ENCODE peak calls at places on chromosome 11, in four cellular contexts. P is H9, S is IMR-90, V is H1. M is an unnamed sample.
A peak's percentile ranks its signal among the peaks of the same experiment; 100 is the strongest.

GRCh38 chr11:74720596-74721478 is 10.4 kb downstream of the CHRDL2 start:
- DNase-seq in V (no peak), S (peak; percentile 89), P (no peak), M (peak; percentile 60)

GRCh38 chr11:74822187-74822586 is 73.5 kb downstream of the RNF169 start:
- DNase-seq in V (no peak), S (peak; percentile 94), P (no peak), M (no peak)

GRCh38 chr11:109858152-109858551 is 235.0 kb upstream of the ZC3H12C start:
- DNase-seq in V (no peak), P (no peak), S (no peak), M (peak; percentile 81)

GRCh38 chr11:128424867-128425285 is 162.5 kb downstream of the ETS1 start:
- DNase-seq in S (peak; percentile 66), P (no peak), V (no peak), M (peak; percentile 51)

GRCh38 chr11:7677071-7677470 is 3.8 kb upstream of the CYB5R2 start:
- DNase-seq in V (no peak), S (peak; percentile 41), P (no peak), M (peak; percentile 68)

GRCh38 chr11:75527938-75528845 is 2.5 kb upstream of the GDPD5 start:
- DNase-seq in P (no peak), S (no peak), V (no peak), M (no peak)

GRCh38 chr11:80826808-80827207 is 1386.0 kb upstream of the TENM4 start:
- DNase-seq in V (no peak), P (no peak), S (no peak), M (no peak)

GRCh38 chr11:133947298-133947905 is 9.4 kb downstream of the IGSF9B start:
- DNase-seq in P (peak; percentile 88), S (peak; percentile 23), V (no peak), M (peak; percentile 90)

GRCh38 chr11:105719073-105719846 is 109.4 kb downstream of the GRIA4 start:
- DNase-seq in P (no peak), S (peak; percentile 92), V (no peak), M (peak; percentile 3)

GRCh38 chr11:128472128-128473110 is 114.9 kb downstream of the ETS1 start:
- DNase-seq in S (peak; percentile 79), V (no peak), P (no peak), M (no peak)

GRCh38 chr11:39236916-39237315 is 2222.5 kb downstream of the LRRC4C start:
- DNase-seq in S (no peak), V (no peak), P (no peak), M (no peak)

GRCh38 chr11:35680506-35680905 is 17.9 kb downstream of the TRIM44 start:
- DNase-seq in V (no peak), S (no peak), P (no peak), M (no peak)

GRCh38 chr11:110128161-110128560 is 35.0 kb downstream of the ZC3H12C start:
- DNase-seq in V (peak; percentile 19), S (peak; percentile 42), P (no peak), M (peak; percentile 94)

GRCh38 chr11:3120071-3120792 is 44.9 kb downstream of the OSBPL5 start:
- DNase-seq in P (no peak), V (no peak), S (no peak), M (no peak)

GRCh38 chr11:119686483-119686882 is 42.5 kb downstream of the NECTIN1 start:
- DNase-seq in S (no peak), P (no peak), V (no peak), M (no peak)

GRCh38 chr11:119684361-119685072 is 44.5 kb downstream of the NECTIN1 start:
- DNase-seq in S (peak; percentile 75), P (no peak), V (no peak), M (peak; percentile 91)

GRCh38 chr11:119687220-119688046 is 41.6 kb downstream of the NECTIN1 start:
- DNase-seq in S (no peak), V (no peak), P (no peak), M (no peak)

GRCh38 chr11:119683783-119684182 is 45.2 kb downstream of the NECTIN1 start:
- DNase-seq in S (no peak), V (no peak), P (no peak), M (no peak)

DNA sequence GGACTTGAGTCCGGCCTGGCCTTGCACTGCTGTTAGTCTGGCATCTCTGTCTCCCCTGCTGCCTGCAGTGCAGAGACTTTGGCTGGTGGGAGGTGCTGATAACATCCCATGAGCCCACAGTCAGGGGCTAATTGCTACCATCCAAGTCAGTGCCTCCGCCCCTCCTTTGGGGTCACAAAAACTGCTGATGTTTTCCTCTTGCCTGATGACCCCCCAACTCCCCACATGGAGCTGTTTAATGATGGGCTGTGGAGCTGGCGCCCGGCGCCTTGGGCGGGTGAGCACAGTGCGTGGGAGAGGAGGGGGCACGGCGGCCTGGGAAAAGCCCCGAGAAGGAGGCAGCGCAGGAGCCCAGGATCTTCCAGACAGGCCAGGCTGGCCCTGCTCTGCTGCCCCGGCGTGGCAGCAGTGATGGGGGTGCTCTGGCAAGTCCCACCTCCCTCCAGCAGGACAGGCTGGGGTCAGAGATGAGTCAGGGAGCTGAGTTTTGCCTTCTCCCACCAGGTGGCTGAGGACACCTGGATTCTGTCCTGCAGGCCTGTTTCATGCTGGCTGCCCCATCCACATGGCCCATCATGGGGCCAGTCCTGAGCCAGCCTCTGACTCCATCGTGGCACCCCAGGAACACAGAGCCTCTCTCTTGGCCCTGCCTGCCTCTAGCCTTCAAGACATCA is 43.8 kb downstream of the NECTIN1 start:
- DNase-seq in V (no peak), S (no peak), P (no peak), M (no peak)
- H3K56ac ChIP-seq in V (no peak overlapping the region), S (no peak overlapping the region), P (no peak overlapping the region), M (peak overlapping the region; percentile 2)

GRCh38 chr11:83722392-83722791 is 436.2 kb upstream of the CCDC90B start:
- DNase-seq in P (no peak), V (no peak), S (no peak), M (peak; percentile 45)

GRCh38 chr11:83725161-83725560 is 439.0 kb upstream of the CCDC90B start:
- DNase-seq in P (peak; percentile 34), S (no peak), V (no peak), M (peak; percentile 97)

GRCh38 chr11:83725718-83726117 is 439.6 kb upstream of the CCDC90B start:
- DNase-seq in P (no peak), V (no peak), S (no peak), M (peak; percentile 64)

GRCh38 chr11:83726316-83726715 is 440.1 kb upstream of the CCDC90B start:
- DNase-seq in V (no peak), S (no peak), P (no peak), M (peak; percentile 55)

GRCh38 chr11:83724704-83725114 is 438.5 kb upstream of the CCDC90B start:
- DNase-seq in S (no peak), V (peak; percentile 15), P (peak; percentile 76), M (peak; percentile 98)
- H3K56ac ChIP-seq in S (no peak overlapping the region), V (no peak overlapping the region), P (no peak overlapping the region), M (peak overlapping the region; percentile 86)

DNA sequence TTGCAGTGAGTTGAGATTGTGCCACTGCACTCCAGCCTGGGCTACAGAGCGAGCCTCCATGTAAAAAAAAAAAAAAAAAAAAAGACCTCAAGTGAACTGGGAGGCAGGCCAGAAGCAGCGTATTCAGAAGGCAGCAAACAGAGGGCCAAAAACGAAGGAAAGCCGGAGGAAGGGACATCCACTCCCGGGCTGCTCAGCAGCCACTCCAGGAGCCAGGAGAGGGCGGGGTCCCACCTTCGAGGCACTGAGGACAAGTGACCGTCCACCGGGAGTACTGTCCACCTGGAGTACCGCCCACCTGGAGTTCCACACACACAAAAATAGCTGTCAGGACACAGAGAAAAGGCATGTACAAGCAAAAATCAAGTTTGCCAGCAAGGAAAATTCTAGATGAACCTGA is 5.5 kb downstream of the TOLLIP start:
- DNase-seq in P (peak; percentile 22), S (no peak), V (no peak), M (no peak)
- H3K56ac ChIP-seq in P (no peak overlapping the region), S (no peak overlapping the region), V (no peak overlapping the region), M (no peak overlapping the region)

GRCh38 chr11:68764746-68765145 is 13.4 kb upstream of the TESMIN start:
- DNase-seq in S (no peak), V (no peak), P (no peak), M (no peak)
- H3K56ac ChIP-seq in S (no peak overlapping the region), V (no peak overlapping the region), P (no peak overlapping the region), M (peak overlapping the region; percentile 5)

GRCh38 chr11:113881856-113882255 is 6.5 kb upstream of the USP28 start:
- DNase-seq in V (no peak), S (no peak), P (no peak), M (no peak)
- H3K56ac ChIP-seq in V (no peak overlapping the region), S (no peak overlapping the region), P (no peak overlapping the region), M (no peak overlapping the region)

DNA sequence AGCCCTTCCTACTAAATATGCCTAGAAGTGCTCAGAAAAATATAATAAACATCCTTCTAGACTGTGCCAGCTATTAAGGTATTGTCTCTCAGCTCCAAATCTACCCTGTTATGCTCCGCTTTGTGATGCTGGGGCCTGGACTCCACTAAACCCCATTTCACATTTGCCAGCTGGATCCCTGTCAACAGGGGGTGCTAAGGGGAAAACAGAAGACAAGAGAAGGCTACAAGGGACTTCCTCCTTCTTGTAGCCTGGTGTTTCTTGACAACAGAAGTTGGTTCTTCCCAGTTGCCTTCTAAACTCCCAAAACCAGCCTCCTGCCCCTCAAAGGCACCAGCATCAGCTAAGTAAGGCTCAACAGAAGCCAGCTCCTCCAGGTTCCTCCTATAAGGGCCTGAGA is 5.2 kb downstream of the NUMA1 start:
- DNase-seq in S (no peak), P (peak; percentile 43), V (no peak), M (peak; percentile 69)
- H3K56ac ChIP-seq in S (no peak overlapping the region), P (no peak overlapping the region), V (no peak overlapping the region), M (no peak overlapping the region)

DNA sequence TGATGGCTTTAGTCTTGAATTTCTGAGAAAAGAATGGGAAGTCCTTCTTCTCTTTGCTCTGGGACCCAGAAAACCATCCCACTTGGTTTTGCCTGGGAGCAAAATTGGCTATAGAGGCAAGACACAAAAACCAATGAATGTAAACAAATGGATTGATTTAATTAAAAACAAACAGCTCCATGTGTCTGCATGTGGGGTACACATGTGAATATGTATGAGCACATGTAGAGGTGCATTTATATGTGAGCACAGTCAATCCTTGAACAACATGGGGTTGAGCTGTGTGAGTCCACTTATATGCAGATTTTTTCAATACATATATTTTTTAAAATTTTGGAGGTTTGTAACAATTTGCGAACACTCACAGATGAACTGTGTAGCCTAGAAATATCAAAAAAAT is 87.2 kb downstream of the CCDC81 start:
- DNase-seq in S (no peak), P (no peak), V (no peak), M (no peak)
- H3K56ac ChIP-seq in S (no peak overlapping the region), P (no peak overlapping the region), V (no peak overlapping the region), M (no peak overlapping the region)

GRCh38 chr11:15704064-15704463 is 589.3 kb downstream of the INSC start:
- DNase-seq in S (no peak), V (no peak), P (no peak), M (no peak)

GRCh38 chr11:15697437-15698236 is 582.9 kb downstream of the INSC start:
- DNase-seq in V (no peak), P (no peak), S (no peak), M (no peak)

GRCh38 chr11:15699978-15700377 is 585.3 kb downstream of the INSC start:
- DNase-seq in P (no peak), S (no peak), V (no peak), M (no peak)

GRCh38 chr11:15698855-15699254 is 584.1 kb downstream of the INSC start:
- DNase-seq in V (no peak), S (no peak), P (no peak), M (no peak)

GRCh38 chr11:15700456-15700855 is 585.7 kb downstream of the INSC start:
- DNase-seq in P (no peak), S (no peak), V (no peak), M (no peak)
- H3K56ac ChIP-seq in P (no peak overlapping the region), S (no peak overlapping the region), V (no peak overlapping the region), M (no peak overlapping the region)

M was measured in mesendoderm.